ENCODE peak calls at places on chromosome 9, in four cellular contexts. G is HAP-1; X is GM06990; K is stimulated activated CD8-positive, alpha-beta memory T cell treated with anti-CD3 and anti-CD28 coated beads, Interleukin-15, amount 100 ng/mL, for 4 hours. F is an unnamed sample.

GRCh38 chr9:37641331-37641730 is 9.4 kb upstream of the FRMPD1 start:
- DNase-seq in G (peak), X (no peak), K (no peak), F (no peak)

GRCh38 chr9:114908104-114908621 is 22.2 kb downstream of the TNFSF8 start:
- DNase-seq in X (no peak), K (no peak), G (peak), F (peak)

GRCh38 chr9:83218411-83219090 is 155.6 kb upstream of the RASEF start:
- DNase-seq in K (no peak), X (no peak), G (no peak), F (no peak)

GRCh38 chr9:89465726-89466308 is 32.1 kb downstream of the SEMA4D start:
- DNase-seq in G (no peak), X (no peak), K (no peak), F (no peak)

GRCh38 chr9:86036555-86036954 is 62.8 kb downstream of the GOLM1 start:
- DNase-seq in G (no peak), X (no peak), K (no peak), F (no peak)

GRCh38 chr9:116394753-116395408 is 241.3 kb downstream of the PAPPA start:
- DNase-seq in G (no peak), X (no peak), K (no peak), F (no peak)

GRCh38 chr9:83197611-83198010 is 134.7 kb upstream of the RASEF start:
- DNase-seq in X (no peak), K (no peak), G (no peak), F (no peak)

GRCh38 chr9:95003694-95004451 is 277.4 kb downstream of the AOPEP start:
- DNase-seq in K (no peak), X (peak), G (peak), F (no peak)

GRCh38 chr9:96137666-96138429 is 164.1 kb downstream of the HSD17B3 start:
- DNase-seq in K (no peak), X (no peak), G (no peak), F (no peak)

GRCh38 chr9:130665431-130666392 is 1.3 kb downstream of the PRDM12 start:
- DNase-seq in X (no peak), G (no peak), K (no peak), F (no peak)

GRCh38 chr9:12764150-12764549 is 10.7 kb upstream of the LURAP1L start:
- DNase-seq in G (no peak), X (no peak), K (no peak), F (no peak)

GRCh38 chr9:132439153-132439552 is 29.1 kb downstream of the CFAP77 start:
- DNase-seq in K (no peak), X (no peak), G (no peak), F (no peak)

GRCh38 chr9:31304576-31304975 is 1079.9 kb upstream of the ACO1 start:
- DNase-seq in G (no peak), K (no peak), X (no peak), F (no peak)

GRCh38 chr9:36092509-36093215 is 43.9 kb upstream of the GLIPR2 start:
- DNase-seq in X (peak), K (no peak), G (no peak), F (no peak)

GRCh38 chr9:127255692-127256091 is 8.9 kb upstream of the GARNL3 start:
- DNase-seq in G (no peak), K (no peak), X (no peak), F (no peak)

GRCh38 chr9:7341571-7341970 is 458.0 kb downstream of the DMAC1 start:
- DNase-seq in X (no peak), K (no peak), G (no peak), F (no peak)

GRCh38 chr9:91856419-91856818 is 93.6 kb downstream of the ROR2 start:
- DNase-seq in X (no peak), G (no peak), K (no peak), F (no peak)

GRCh38 chr9:19231126-19232035 is 888 bp downstream of the DENND4C start:
- DNase-seq in K (no peak), X (no peak), G (no peak), F (peak)

GRCh38 chr9:89872913-89873707 is 268.3 kb downstream of the GADD45G start:
- DNase-seq in K (no peak), X (no peak), G (no peak), F (no peak)

F was measured in NT2/D1.